ENCODE peak calls at places on chromosomes 5 and 9, in five cellular contexts. W is neuronal stem cell, O is H9, R is mesenchymal stem cell, Z is H1. T is an unnamed sample.

GRCh38 chr5:145856285-145856818 is 16.5 kb downstream of the GRXCR2 start:
- DNase-seq in Z (peak; percentile 36), W (peak; percentile 26), O (peak; percentile 89), R (peak; percentile 82), T (peak; percentile 46)

GRCh38 chr5:172492097-172492840 is 37.9 kb upstream of the SH3PXD2B start:
- DNase-seq in W (no peak), Z (no peak), O (peak; percentile 10), R (no peak), T (no peak)

GRCh38 chr5:926416-927171 is 33.9 kb downstream of the TRIP13 start:
- DNase-seq in O (peak; percentile 46), R (peak; percentile 47), W (peak; percentile 26), Z (no peak), T (no peak)

GRCh38 chr5:138438724-138439536 is at the start of gene REEP2:
- DNase-seq in W (peak; percentile 80), Z (peak; percentile 34), R (peak; percentile 63), O (peak; percentile 78), T (peak; percentile 47)

GRCh38 chr5:72281764-72282499 is 38.1 kb downstream of the MRPS27 start:
- DNase-seq in Z (no peak), W (no peak), O (no peak), R (peak; percentile 88), T (no peak)

GRCh38 chr5:100306000-100306399 is 229.2 kb upstream of the FAM174A start:
- DNase-seq in Z (no peak), W (no peak), R (no peak), O (no peak), T (no peak)

GRCh38 chr9:4306066-4306787 is 6.4 kb upstream of the GLIS3 start:
- DNase-seq in W (no peak), R (peak; percentile 59), Z (no peak), O (no peak), T (peak; percentile 89)

GRCh38 chr5:52520171-52520570 is 267.5 kb upstream of the ITGA1 start:
- DNase-seq in R (no peak), Z (no peak), O (no peak), W (no peak), T (no peak)

GRCh38 chr5:149549461-149550266 is 1.6 kb downstream of the CSNK1A1 start:
- DNase-seq in Z (no peak), R (peak; percentile 75), W (no peak), O (peak; percentile 50), T (peak; percentile 66)

DNA sequence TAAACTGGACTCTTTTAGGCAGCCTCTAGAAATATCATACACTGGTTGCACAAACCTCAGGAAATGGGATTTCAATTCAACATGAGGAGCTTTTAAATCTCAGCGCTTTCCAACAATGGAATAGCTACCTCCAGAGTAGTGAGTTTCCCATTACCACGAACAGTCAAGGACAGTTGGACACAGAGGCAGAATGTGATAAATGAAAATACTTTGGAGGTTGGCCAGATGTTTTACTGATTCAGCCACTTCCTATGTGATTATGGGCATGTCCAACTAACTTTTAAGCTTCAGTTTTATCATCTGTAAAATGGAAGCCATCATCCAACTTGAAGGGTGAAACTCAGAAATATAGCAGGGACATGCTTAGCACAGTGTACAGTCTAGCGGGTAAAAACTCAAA is 2.1 kb downstream of the FBXW2 start:
- DNase-seq in O (no peak), W (no peak), R (no peak), Z (no peak), T (no peak)
- H3K18ac ChIP-seq in O (no peak overlapping the region), W (no peak overlapping the region), R (no peak overlapping the region), Z (no peak overlapping the region), T (no peak overlapping the region)

GRCh38 chr5:56791396-56791795 is 24.0 kb upstream of the MAP3K1 start:
- DNase-seq in Z (no peak), R (no peak), O (no peak), W (no peak), T (no peak)
- H3K4ac ChIP-seq in Z (no peak overlapping the region), R (no peak overlapping the region), O (no peak overlapping the region), W (no peak overlapping the region), T (no peak overlapping the region)

GRCh38 chr9:98977813-98978212 is 34.1 kb downstream of the COL15A1 start:
- DNase-seq in O (no peak), R (no peak), W (no peak), Z (no peak), T (no peak)
- H3K18ac ChIP-seq in O (no peak overlapping the region), R (no peak overlapping the region), W (peak overlapping the region; percentile 92), Z (no peak overlapping the region), T (no peak overlapping the region)

DNA sequence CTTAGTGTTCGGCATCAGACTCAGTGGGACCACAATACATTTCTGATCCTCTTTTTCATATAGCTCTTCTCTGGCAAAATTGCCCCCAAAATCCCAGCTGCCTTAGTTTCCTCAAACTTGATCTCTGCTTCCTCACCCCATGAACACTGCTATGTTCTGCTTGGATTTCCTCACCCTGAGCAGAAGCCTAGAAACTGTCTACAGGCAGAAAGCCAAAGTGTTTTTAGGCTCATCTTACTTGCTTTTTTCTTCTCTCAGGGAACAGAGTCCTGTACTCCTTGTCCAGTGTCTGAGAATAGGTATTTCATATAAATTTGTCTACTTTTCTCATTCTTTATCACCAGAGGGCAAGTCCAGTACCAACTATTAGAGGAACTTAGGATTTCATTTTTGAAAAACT is 21.5 kb upstream of the UBAP1 start:
- DNase-seq in O (no peak), W (no peak), R (no peak), Z (no peak), T (no peak)
- H3K4ac ChIP-seq in O (no peak overlapping the region), W (no peak overlapping the region), R (no peak overlapping the region), Z (no peak overlapping the region), T (no peak overlapping the region)

DNA sequence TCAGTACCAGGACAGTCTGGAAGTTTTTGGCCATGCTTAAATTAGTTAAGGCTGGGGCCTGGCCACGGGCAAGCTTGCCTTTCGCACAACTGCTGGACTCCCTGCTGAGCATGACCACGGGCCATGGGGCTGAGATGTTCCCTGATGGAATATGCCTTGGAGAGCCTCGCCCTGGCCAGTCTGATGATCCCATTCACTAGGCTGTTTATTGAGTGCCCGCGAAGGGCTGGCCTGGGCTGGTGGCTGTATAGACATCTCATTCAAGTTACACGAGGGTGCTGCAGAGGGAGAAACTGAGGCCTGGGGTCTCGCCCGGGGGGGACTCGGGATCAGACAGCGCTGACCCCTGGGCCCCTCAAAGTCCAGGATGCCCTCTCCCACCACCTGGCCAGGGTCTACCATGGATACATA is 7.8 kb upstream of the RXRA start:
- DNase-seq in W (no peak), R (no peak), O (no peak), Z (no peak), T (no peak)
- H3K18ac ChIP-seq in W (peak overlapping the region; percentile 39), R (peak overlapping the region; percentile 55), O (no peak overlapping the region), Z (no peak overlapping the region), T (no peak overlapping the region)

DNA sequence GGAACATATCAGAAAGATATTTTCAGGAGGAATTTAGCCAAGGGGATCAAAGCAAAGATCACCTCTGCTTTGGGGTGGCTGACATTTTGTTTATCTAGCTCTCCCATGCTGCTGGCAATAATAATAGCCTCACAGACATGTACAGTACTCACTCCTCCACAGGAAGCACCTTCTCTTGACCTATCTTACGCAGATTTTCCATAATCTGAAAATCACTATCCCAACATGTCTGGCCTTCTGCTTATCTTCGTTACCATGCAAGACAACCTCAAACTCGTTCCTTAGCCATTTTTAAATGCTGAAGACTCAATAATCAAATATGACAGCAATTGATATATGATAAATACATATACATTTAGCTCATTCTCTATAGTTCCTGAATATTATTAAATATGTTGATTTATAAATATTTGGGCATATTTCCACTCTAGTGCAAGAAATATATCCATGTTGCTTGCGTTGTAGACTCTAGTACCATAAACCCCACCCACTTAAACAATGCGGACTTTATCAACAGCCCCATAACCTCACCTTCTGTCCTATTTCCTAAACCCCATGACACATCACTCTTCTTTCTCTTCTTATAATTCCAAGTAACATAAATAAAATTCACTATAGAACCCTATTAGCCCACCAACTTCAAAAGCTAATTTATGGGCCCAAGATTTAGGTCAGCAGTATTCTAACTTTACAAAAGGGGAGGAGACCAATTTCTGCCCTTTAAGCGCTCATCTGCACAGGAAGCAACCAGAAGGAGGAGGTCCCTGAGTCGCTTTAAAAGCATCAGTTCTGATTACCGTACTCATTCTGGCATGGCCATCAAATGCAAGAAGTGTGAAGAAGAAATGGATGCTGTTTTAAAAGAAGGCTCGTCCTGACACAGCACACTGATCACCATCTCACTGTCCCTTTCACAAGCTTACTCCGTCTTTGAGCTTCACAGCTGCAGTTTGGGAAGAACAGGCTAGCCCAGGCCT is 17.8 kb downstream of the ZNF608 start:
- DNase-seq in Z (no peak), R (no peak), W (no peak), O (no peak), T (no peak)
- H3K4ac ChIP-seq in Z (no peak overlapping the region), R (peak overlapping the region; percentile 35), W (no peak overlapping the region), O (no peak overlapping the region), T (no peak overlapping the region)

DNA sequence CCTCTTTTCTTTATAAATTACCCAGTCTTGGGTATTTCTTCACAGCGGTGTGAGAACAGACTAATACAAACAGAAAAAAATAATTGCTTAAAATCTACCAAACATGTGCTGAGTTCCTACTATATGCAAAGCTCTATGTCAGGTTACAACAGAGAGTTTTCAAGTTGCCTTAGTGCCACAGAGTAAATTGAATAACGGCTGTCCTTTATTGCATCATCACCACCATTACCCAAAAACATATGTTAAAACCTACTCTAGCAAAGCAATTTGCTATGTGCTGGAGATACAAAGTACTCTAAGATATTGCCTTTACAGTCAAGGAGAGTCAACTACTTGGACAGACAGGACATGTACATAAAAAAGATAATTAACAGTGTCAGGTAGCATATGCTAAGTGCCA is 1058.8 kb upstream of the WWC1 start:
- DNase-seq in W (no peak), Z (no peak), R (no peak), O (no peak), T (no peak)
- H3K18ac ChIP-seq in W (no peak overlapping the region), Z (no peak overlapping the region), R (no peak overlapping the region), O (no peak overlapping the region), T (no peak overlapping the region)